ENCODE peak calls at places on chromosomes 3 and 15, in five cellular contexts. I, Y, K, B and S are unnamed samples.

GRCh38 chr15:66004618-66005262 is 135.4 kb downstream of the RAB11A start:
- DNase-seq in I (peak; percentile 26), Y (no peak), K (peak; percentile 39), B (peak; percentile 53), S (no peak)

GRCh38 chr3:53773586-53774368 is 72.4 kb downstream of the CHDH start:
- DNase-seq in I (peak; percentile 40), Y (peak; percentile 82), K (peak; percentile 82), B (peak; percentile 89), S (peak; percentile 47)

GRCh38 chr3:9600597-9600996 is 47.0 kb upstream of the LHFPL4 start:
- DNase-seq in I (no peak), Y (no peak), K (peak; percentile 67), B (peak; percentile 30), S (no peak)

GRCh38 chr15:67240235-67241131 is 14.0 kb downstream of the AAGAB start:
- DNase-seq in I (no peak), Y (peak; percentile 8), K (no peak), B (no peak), S (no peak)

GRCh38 chr15:54388746-54389145 is 410.5 kb downstream of the UNC13C start:
- DNase-seq in I (no peak), Y (no peak), K (no peak), B (no peak), S (no peak)

GRCh38 chr3:121855555-121855954 is 20.5 kb downstream of the EAF2 start:
- DNase-seq in I (peak; percentile 6), Y (no peak), K (no peak), B (peak; percentile 20), S (peak; percentile 54)

GRCh38 chr3:196604548-196604947 is 34.9 kb upstream of the NRROS start:
- DNase-seq in I (no peak), Y (no peak), K (no peak), B (no peak), S (no peak)

GRCh38 chr15:76208084-76208785 is 103.0 kb downstream of the ETFA start:
- DNase-seq in I (no peak), Y (no peak), K (no peak), B (no peak), S (no peak)

GRCh38 chr3:149356630-149357029 is 20.8 kb downstream of the TM4SF1 start:
- DNase-seq in I (no peak), Y (no peak), K (no peak), B (no peak), S (no peak)

GRCh38 chr3:71057526-71057894 is 526.0 kb downstream of the FOXP1 start:
- DNase-seq in I (no peak), Y (no peak), K (no peak), B (no peak), S (peak; percentile 89)
- H3K27ac ChIP-seq in I (peak overlapping the region; percentile 45), Y (no peak overlapping the region), K (no peak overlapping the region), B (no peak overlapping the region), S (peak overlapping the region; percentile 99)

GRCh38 chr3:16514021-16514700 is 662 bp upstream of the RFTN1 start:
- DNase-seq in I (no peak), Y (no peak), K (no peak), B (no peak), S (no peak)
- H3K27me3 ChIP-seq in I (no peaks in the 10 kb centered on the region), Y (no peaks in the 10 kb centered on the region), K (peaks cover 5% of the 10 kb centered on the region), B (no peaks in the 10 kb centered on the region), S (no peaks in the 10 kb centered on the region)

GRCh38 chr3:173531602-173532001 is 134.1 kb downstream of the NLGN1 start:
- DNase-seq in I (no peak), Y (no peak), K (no peak), B (no peak), S (no peak)

DNA sequence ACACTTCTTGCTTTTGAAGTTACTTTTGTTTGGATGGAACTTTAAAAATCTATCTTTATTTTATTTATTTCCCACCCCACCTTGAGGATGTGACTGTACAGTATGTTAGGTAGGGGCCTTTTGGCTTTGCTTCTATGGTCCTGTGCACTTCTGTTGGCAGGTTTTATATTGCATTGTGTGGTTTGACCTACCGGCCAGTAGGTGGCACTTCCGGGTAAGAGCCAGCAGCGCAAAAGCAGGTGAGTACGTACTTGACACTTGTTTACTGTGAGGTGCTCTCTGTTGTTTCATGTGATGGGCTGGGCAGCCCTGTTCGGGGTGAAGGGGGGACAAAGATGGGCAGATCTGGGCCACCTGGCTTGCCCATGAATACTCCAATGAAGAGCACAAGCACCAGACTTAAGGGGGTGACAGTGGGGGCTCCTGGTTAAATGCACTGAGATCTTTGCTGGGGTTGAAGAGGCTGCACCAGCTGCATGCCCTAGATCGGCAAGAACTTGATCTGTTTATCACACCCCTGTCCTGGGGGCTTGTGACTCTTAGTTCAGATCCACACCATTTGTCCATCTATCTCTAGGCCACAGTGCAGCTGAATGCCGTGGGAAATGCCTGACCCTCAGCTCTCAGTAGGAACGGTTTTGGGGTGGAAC is 131.6 kb downstream of the NLGN1 start:
- DNase-seq in I (no peak), Y (no peak), K (no peak), B (peak; percentile 8), S (no peak)
- TF ChIP-seq CTCF in I (peak; percentile 66), Y (peak; percentile 58), K (no peak), B (peak; percentile 30), S (peak; percentile 60)

GRCh38 chr3:50272911-50273688 is 4.2 kb downstream of the SEMA3B start:
- DNase-seq in I (peak; percentile 44), Y (peak; percentile 44), K (peak; percentile 81), B (peak; percentile 77), S (no peak)
- H3K27ac ChIP-seq in I (no peak overlapping the region), Y (no peak overlapping the region), K (no peak overlapping the region), B (no peak overlapping the region), S (no peak overlapping the region)

GRCh38 chr3:191008074-191008473 is 145.6 kb upstream of the GMNC start:
- DNase-seq in I (no peak), Y (no peak), K (no peak), B (no peak), S (no peak)
- H3K27me3 ChIP-seq in I (no peaks in the 10 kb centered on the region), Y (no peaks in the 10 kb centered on the region), K (no peaks in the 10 kb centered on the region), B (no peaks in the 10 kb centered on the region), S (no peaks in the 10 kb centered on the region)

GRCh38 chr3:126488205-126488604 is 12.5 kb upstream of the ZXDC start:
- DNase-seq in I (no peak), Y (no peak), K (no peak), B (no peak), S (no peak)
- TF ChIP-seq CTCF in I (no peak), Y (no peak), K (no peak), B (no peak), S (no peak)

DNA sequence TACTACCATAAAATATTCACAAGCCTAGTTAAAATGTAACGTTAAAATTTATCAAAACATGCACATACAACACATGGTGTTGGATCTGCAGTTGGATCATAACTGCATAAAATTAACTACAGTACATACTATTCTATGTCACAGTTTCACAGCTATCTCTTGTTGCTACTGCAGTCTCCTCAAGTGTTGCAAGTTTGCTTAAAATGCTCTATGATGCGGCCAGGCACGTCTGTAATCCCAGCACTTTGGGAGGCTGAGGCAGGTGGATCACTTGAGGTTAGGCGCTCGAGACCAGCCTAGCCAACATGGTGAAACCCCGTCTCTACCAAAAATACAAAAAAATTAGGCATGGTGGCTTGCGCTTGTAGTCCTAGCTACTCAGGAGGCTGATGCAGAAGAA is 10.3 kb downstream of the PPP1R2 start:
- DNase-seq in I (no peak), Y (no peak), K (no peak), B (no peak), S (no peak)
- H3K27ac ChIP-seq in I (no peak overlapping the region), Y (no peak overlapping the region), K (no peak overlapping the region), B (no peak overlapping the region), S (no peak overlapping the region)